ENCODE peak calls at places on chromosomes 1 and 21, in six cellular contexts. One of them, this sample, is unnamed.

GRCh38 chr21:20329636-20330035 is 668.6 kb upstream of the NCAM2 start:
- DNase-seq in left lung: no peak
- DNase-seq in fibroblast of mammary gland: no peak
- DNase-seq in A549: no peak
- DNase-seq in nephron progenitor cell: no peak
- DNase-seq in osteocyte: no peak
- DNase-seq in this sample: no peak

GRCh38 chr1:8097077-8097799 is 71.1 kb upstream of the ERRFI1 start:
- DNase-seq in osteocyte: no peak
- DNase-seq in A549: peak; percentile 94
- DNase-seq in nephron progenitor cell: no peak
- DNase-seq in left lung: no peak
- DNase-seq in fibroblast of mammary gland: peak; percentile 96
- DNase-seq in this sample: no peak

GRCh38 chr1:165933446-165934170 is 106.2 kb downstream of the UCK2 start:
- DNase-seq in fibroblast of mammary gland: no peak
- DNase-seq in left lung: no peak
- DNase-seq in A549: no peak
- DNase-seq in osteocyte: no peak
- DNase-seq in nephron progenitor cell: no peak
- DNase-seq in this sample: no peak

GRCh38 chr1:5727871-5728643 is 264.2 kb downstream of the NPHP4 start:
- DNase-seq in left lung: peak; percentile 15
- DNase-seq in nephron progenitor cell: no peak
- DNase-seq in osteocyte: no peak
- DNase-seq in A549: no peak
- DNase-seq in fibroblast of mammary gland: no peak
- DNase-seq in this sample: no peak

GRCh38 chr21:41950941-41951408 is 2.8 kb downstream of the C2CD2 start:
- DNase-seq in A549: no peak
- DNase-seq in nephron progenitor cell: no peak
- DNase-seq in fibroblast of mammary gland: no peak
- DNase-seq in osteocyte: no peak
- DNase-seq in left lung: no peak
- DNase-seq in this sample: no peak

GRCh38 chr1:42815938-42816599 is 853 bp upstream of the ERMAP start:
- DNase-seq in osteocyte: no peak
- DNase-seq in A549: no peak
- DNase-seq in left lung: no peak
- DNase-seq in fibroblast of mammary gland: peak; percentile 14
- DNase-seq in nephron progenitor cell: no peak
- DNase-seq in this sample: no peak

GRCh38 chr1:209704584-209704983 is at the start of gene HSD11B1:
- DNase-seq in fibroblast of mammary gland: peak; percentile 97
- DNase-seq in nephron progenitor cell: no peak
- DNase-seq in A549: no peak
- DNase-seq in osteocyte: no peak
- DNase-seq in left lung: peak; percentile 57
- DNase-seq in this sample: no peak

GRCh38 chr1:117606608-117607261 is 887 bp downstream of the TENT5C start:
- DNase-seq in nephron progenitor cell: peak; percentile 12
- DNase-seq in fibroblast of mammary gland: peak; percentile 20
- DNase-seq in osteocyte: no peak
- DNase-seq in A549: no peak
- DNase-seq in left lung: no peak
- DNase-seq in this sample: peak; percentile 56

GRCh38 chr1:65528104-65528503 is 107.6 kb downstream of the LEPR start:
- DNase-seq in left lung: no peak
- DNase-seq in A549: no peak
- DNase-seq in nephron progenitor cell: no peak
- DNase-seq in osteocyte: no peak
- DNase-seq in fibroblast of mammary gland: no peak
- DNase-seq in this sample: no peak

GRCh38 chr1:60984066-60984799 is 98.1 kb upstream of the NFIA start:
- DNase-seq in fibroblast of mammary gland: peak; percentile 74
- DNase-seq in nephron progenitor cell: no peak
- DNase-seq in A549: no peak
- DNase-seq in osteocyte: no peak
- DNase-seq in left lung: no peak
- DNase-seq in this sample: no peak

GRCh38 chr1:204560590-204560989 is 44.4 kb downstream of the MDM4 start:
- DNase-seq in fibroblast of mammary gland: peak; percentile 15
- DNase-seq in osteocyte: no peak
- DNase-seq in nephron progenitor cell: no peak
- DNase-seq in left lung: no peak
- DNase-seq in A549: peak; percentile 18
- DNase-seq in this sample: no peak

GRCh38 chr1:43444151-43444826 is 9.4 kb downstream of the HYI start:
- DNase-seq in osteocyte: no peak
- DNase-seq in left lung: peak; percentile 20
- DNase-seq in fibroblast of mammary gland: no peak
- DNase-seq in A549: no peak
- DNase-seq in nephron progenitor cell: no peak
- DNase-seq in this sample: no peak

GRCh38 chr1:96562094-96562493 is 159.5 kb upstream of the PTBP2 start:
- DNase-seq in fibroblast of mammary gland: no peak
- DNase-seq in A549: no peak
- DNase-seq in nephron progenitor cell: no peak
- DNase-seq in osteocyte: no peak
- DNase-seq in left lung: no peak
- DNase-seq in this sample: no peak

GRCh38 chr1:160744287-160744857 is 5.3 kb downstream of the SLAMF7 start:
- DNase-seq in A549: no peak
- DNase-seq in osteocyte: no peak
- DNase-seq in nephron progenitor cell: no peak
- DNase-seq in left lung: no peak
- DNase-seq in fibroblast of mammary gland: no peak
- DNase-seq in this sample: no peak

GRCh38 chr1:173064011-173064410 is 13.3 kb upstream of the TNFSF18 start:
- DNase-seq in nephron progenitor cell: no peak
- DNase-seq in A549: no peak
- DNase-seq in fibroblast of mammary gland: peak; percentile 18
- DNase-seq in left lung: no peak
- DNase-seq in osteocyte: no peak
- DNase-seq in this sample: no peak

GRCh38 chr1:68815632-68816031 is 318.8 kb upstream of the DEPDC1 start:
- DNase-seq in A549: no peak
- DNase-seq in nephron progenitor cell: no peak
- DNase-seq in fibroblast of mammary gland: no peak
- DNase-seq in left lung: no peak
- DNase-seq in osteocyte: no peak
- DNase-seq in this sample: no peak

GRCh38 chr1:216346521-216346920 is 76.7 kb downstream of the USH2A start:
- DNase-seq in left lung: no peak
- DNase-seq in osteocyte: no peak
- DNase-seq in nephron progenitor cell: no peak
- DNase-seq in A549: no peak
- DNase-seq in fibroblast of mammary gland: no peak
- DNase-seq in this sample: no peak

GRCh38 chr21:33133912-33134311 is 64.0 kb downstream of the OLIG1 start:
- DNase-seq in fibroblast of mammary gland: no peak
- DNase-seq in nephron progenitor cell: no peak
- DNase-seq in osteocyte: no peak
- DNase-seq in A549: no peak
- DNase-seq in left lung: no peak
- DNase-seq in this sample: no peak

GRCh38 chr21:33127154-33127893 is 57.4 kb downstream of the OLIG1 start:
- DNase-seq in A549: peak; percentile 59
- DNase-seq in left lung: peak; percentile 70
- DNase-seq in nephron progenitor cell: peak; percentile 83
- DNase-seq in osteocyte: no peak
- DNase-seq in fibroblast of mammary gland: peak; percentile 67
- DNase-seq in this sample: peak; percentile 81

GRCh38 chr21:33128538-33128937 is 58.6 kb downstream of the OLIG1 start:
- DNase-seq in nephron progenitor cell: no peak
- DNase-seq in A549: no peak
- DNase-seq in fibroblast of mammary gland: no peak
- DNase-seq in osteocyte: no peak
- DNase-seq in left lung: no peak
- DNase-seq in this sample: no peak

GRCh38 chr21:33135925-33136324 is 66.0 kb downstream of the OLIG1 start:
- DNase-seq in left lung: no peak
- DNase-seq in nephron progenitor cell: no peak
- DNase-seq in osteocyte: no peak
- DNase-seq in fibroblast of mammary gland: no peak
- DNase-seq in A549: no peak
- DNase-seq in this sample: no peak

GRCh38 chr21:33132054-33132453 is 62.1 kb downstream of the OLIG1 start:
- DNase-seq in nephron progenitor cell: no peak
- DNase-seq in fibroblast of mammary gland: no peak
- DNase-seq in A549: no peak
- DNase-seq in osteocyte: no peak
- DNase-seq in left lung: no peak
- DNase-seq in this sample: no peak
- TF ChIP-seq CTCF in nephron progenitor cell: no peak
- TF ChIP-seq CTCF in fibroblast of mammary gland: peak; percentile 6
- TF ChIP-seq CTCF in A549: peak; percentile 6
- TF ChIP-seq CTCF in osteocyte: no peak
- TF ChIP-seq CTCF in left lung: no peak
- TF ChIP-seq CTCF in this sample: no peak

GRCh38 chr1:159421821-159422220 is 10.2 kb upstream of the OR10J4 start:
- DNase-seq in A549: no peak
- DNase-seq in nephron progenitor cell: no peak
- DNase-seq in fibroblast of mammary gland: no peak
- DNase-seq in left lung: no peak
- DNase-seq in osteocyte: no peak
- DNase-seq in this sample: no peak
- TF ChIP-seq CTCF in A549: no peak
- TF ChIP-seq CTCF in nephron progenitor cell: no peak
- TF ChIP-seq CTCF in fibroblast of mammary gland: peak; percentile 3
- TF ChIP-seq CTCF in left lung: no peak
- TF ChIP-seq CTCF in osteocyte: no peak
- TF ChIP-seq CTCF in this sample: no peak

DNA sequence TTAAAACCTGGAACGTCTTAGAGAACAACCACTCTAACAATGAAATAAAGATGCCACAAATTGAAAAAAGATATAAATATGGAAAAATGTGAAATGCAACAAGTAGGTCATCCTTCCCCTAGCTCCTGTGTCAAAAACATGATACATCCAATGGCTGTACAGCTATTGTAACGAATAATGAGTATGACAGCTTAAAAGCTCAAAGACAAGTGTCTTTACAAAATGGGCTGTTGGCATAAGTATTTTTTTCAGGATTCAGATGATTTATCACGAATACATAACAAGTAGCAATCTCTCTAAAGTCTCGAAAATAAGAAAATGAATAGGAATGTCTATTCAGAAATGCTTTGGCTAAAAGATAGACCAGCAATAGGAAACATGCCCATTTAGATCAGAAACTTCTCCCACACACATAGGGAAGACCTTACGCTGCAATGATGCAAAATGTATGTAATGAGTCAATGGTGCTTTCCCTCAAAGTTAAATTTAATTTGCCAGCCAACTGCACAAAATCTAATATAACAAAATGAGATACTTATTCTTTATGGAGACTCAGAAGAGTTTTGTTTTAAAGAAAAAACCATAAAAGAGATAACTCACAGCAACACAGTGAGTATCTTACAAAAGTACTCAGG is 8.3 kb downstream of the TGFBR3 start:
- DNase-seq in fibroblast of mammary gland: peak; percentile 68
- DNase-seq in A549: no peak
- DNase-seq in osteocyte: no peak
- DNase-seq in nephron progenitor cell: no peak
- DNase-seq in left lung: no peak
- DNase-seq in this sample: no peak
- TF ChIP-seq CTCF in fibroblast of mammary gland: no peak
- TF ChIP-seq CTCF in A549: no peak
- TF ChIP-seq CTCF in osteocyte: no peak
- TF ChIP-seq CTCF in nephron progenitor cell: no peak
- TF ChIP-seq CTCF in left lung: no peak
- TF ChIP-seq CTCF in this sample: no peak

GRCh38 chr1:178282949-178283367 is 189.1 kb downstream of the RASAL2 start:
- DNase-seq in nephron progenitor cell: no peak
- DNase-seq in fibroblast of mammary gland: peak; percentile 84
- DNase-seq in left lung: no peak
- DNase-seq in osteocyte: no peak
- DNase-seq in A549: peak; percentile 71
- DNase-seq in this sample: no peak
- TF ChIP-seq CTCF in nephron progenitor cell: no peak
- TF ChIP-seq CTCF in fibroblast of mammary gland: peak; percentile 72
- TF ChIP-seq CTCF in left lung: peak; percentile 21
- TF ChIP-seq CTCF in osteocyte: peak; percentile 72
- TF ChIP-seq CTCF in A549: peak; percentile 86
- TF ChIP-seq CTCF in this sample: peak; percentile 40

GRCh38 chr1:63828322-63829044 is 54.7 kb downstream of the ROR1 start:
- DNase-seq in left lung: no peak
- DNase-seq in A549: no peak
- DNase-seq in fibroblast of mammary gland: no peak
- DNase-seq in osteocyte: no peak
- DNase-seq in nephron progenitor cell: no peak
- DNase-seq in this sample: no peak

GRCh38 chr1:63827411-63828321 is 53.8 kb downstream of the ROR1 start:
- DNase-seq in nephron progenitor cell: no peak
- DNase-seq in left lung: no peak
- DNase-seq in A549: no peak
- DNase-seq in fibroblast of mammary gland: peak; percentile 63
- DNase-seq in osteocyte: no peak
- DNase-seq in this sample: no peak

GRCh38 chr1:63833346-63834065 is 59.7 kb downstream of the ROR1 start:
- DNase-seq in A549: no peak
- DNase-seq in fibroblast of mammary gland: no peak
- DNase-seq in osteocyte: no peak
- DNase-seq in left lung: no peak
- DNase-seq in nephron progenitor cell: no peak
- DNase-seq in this sample: no peak

GRCh38 chr1:63831409-63831808 is 57.6 kb downstream of the ROR1 start:
- DNase-seq in fibroblast of mammary gland: no peak
- DNase-seq in osteocyte: no peak
- DNase-seq in left lung: no peak
- DNase-seq in A549: no peak
- DNase-seq in nephron progenitor cell: no peak
- DNase-seq in this sample: no peak

DNA sequence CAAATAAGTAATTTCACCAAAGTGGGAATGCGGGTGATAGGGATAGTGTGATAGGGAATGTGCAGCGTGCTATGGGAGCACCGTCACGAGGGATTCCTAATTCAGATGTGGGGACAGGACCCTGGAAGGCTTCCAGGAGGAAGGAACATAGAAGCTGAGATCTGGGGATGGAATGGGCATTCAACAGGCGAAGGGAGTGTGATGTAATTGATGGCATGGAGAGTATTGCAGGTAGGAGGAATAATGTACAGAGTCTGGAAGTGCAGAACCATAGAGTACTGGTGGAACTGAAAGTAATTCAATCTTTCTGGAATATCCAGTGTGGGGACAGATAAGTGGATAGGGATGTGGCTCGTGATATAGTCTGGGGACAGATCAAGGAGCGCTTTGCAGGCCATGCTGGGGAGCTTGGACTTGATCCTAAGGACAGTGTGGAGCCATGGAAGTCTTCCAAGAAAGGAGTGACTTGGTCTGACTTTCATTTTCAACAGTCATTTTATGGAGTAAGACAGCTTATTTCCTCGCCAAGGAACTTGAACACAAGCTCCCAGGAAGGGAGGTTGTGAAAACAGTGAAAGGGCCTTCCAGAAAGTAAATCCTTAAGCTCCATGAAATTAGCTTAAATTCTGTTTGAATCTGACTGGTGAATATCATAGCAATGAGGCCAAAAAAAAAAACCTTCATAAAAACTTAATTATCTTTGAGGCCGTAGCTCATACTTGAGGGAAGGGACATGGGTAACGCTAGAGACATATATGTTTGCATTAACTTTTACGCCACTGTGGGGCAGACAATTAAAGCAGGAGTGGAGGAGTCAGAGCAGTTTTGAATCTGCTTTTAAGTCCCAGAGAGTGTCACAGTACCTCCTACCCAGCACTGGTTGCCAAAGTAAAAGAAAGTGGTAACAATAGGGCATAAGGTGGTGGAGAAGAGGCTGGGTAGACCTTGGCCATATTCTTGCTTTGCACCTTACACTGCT is 55.8 kb downstream of the ROR1 start:
- DNase-seq in fibroblast of mammary gland: peak; percentile 80
- DNase-seq in A549: no peak
- DNase-seq in osteocyte: no peak
- DNase-seq in nephron progenitor cell: no peak
- DNase-seq in left lung: no peak
- DNase-seq in this sample: no peak
- TF ChIP-seq CTCF in fibroblast of mammary gland: no peak
- TF ChIP-seq CTCF in A549: no peak
- TF ChIP-seq CTCF in osteocyte: no peak
- TF ChIP-seq CTCF in nephron progenitor cell: no peak
- TF ChIP-seq CTCF in left lung: no peak
- TF ChIP-seq CTCF in this sample: no peak